ENCODE peak calls at places on chromosomes 6 and 20, in seven cellular contexts. U, X, V, O, T, P and E are unnamed samples.

GRCh38 chr20:9311132-9311531 is 203.3 kb upstream of the LAMP5 start:
- DNase-seq in U (no peak), X (no peak), T (no peak), O (peak), P (peak), V (no peak), E (no peak)

GRCh38 chr6:54481096-54481495 is 172.9 kb downstream of the TINAG start:
- DNase-seq in T (no peak), V (no peak), X (no peak), U (no peak), P (no peak), O (peak), E (no peak)

GRCh38 chr6:53066059-53066406 is 829 bp downstream of the FBXO9 start:
- DNase-seq in P (peak), U (peak), V (peak), O (peak), X (no peak), T (peak), E (peak)

GRCh38 chr20:53750827-53751393 is 157.3 kb upstream of the ZNF217 start:
- DNase-seq in V (no peak), O (peak), X (no peak), P (peak), U (peak), T (no peak), E (peak)

GRCh38 chr6:159720708-159721107 is 6.6 kb upstream of the WTAP start:
- DNase-seq in P (no peak), O (peak), V (peak), T (no peak), U (no peak), X (no peak), E (no peak)

GRCh38 chr20:49594143-49594928 is 26.4 kb upstream of the PTGIS start:
- DNase-seq in P (peak), V (peak), T (no peak), O (peak), X (no peak), U (peak), E (no peak)

GRCh38 chr6:2853766-2854393 is 12.2 kb upstream of the SERPINB1 start:
- DNase-seq in P (peak), X (peak), O (peak), U (no peak), T (no peak), V (peak), E (no peak)

GRCh38 chr6:116461563-116462507 is 660 bp downstream of the CALHM6 start:
- DNase-seq in U (peak), P (peak), O (peak), X (no peak), V (no peak), T (peak), E (peak)

GRCh38 chr6:168908887-168909286 is 344.8 kb downstream of the THBS2 start:
- DNase-seq in P (peak), O (peak), V (no peak), X (no peak), U (no peak), T (no peak), E (no peak)

GRCh38 chr6:134195164-134195906 is 122.6 kb downstream of the SGK1 start:
- DNase-seq in T (no peak), O (peak), X (no peak), V (no peak), P (peak), U (no peak), E (no peak)

GRCh38 chr6:105886812-105887513 is 199.2 kb upstream of the PRDM1 start:
- DNase-seq in X (no peak), V (no peak), T (no peak), O (no peak), U (no peak), P (no peak), E (no peak)

GRCh38 chr6:24721461-24722215 is 2.7 kb upstream of the C6orf62 start:
- DNase-seq in O (no peak), T (no peak), P (peak), V (peak), U (no peak), X (no peak), E (no peak)

GRCh38 chr6:4180653-4181255 is 45.4 kb upstream of the ECI2 start:
- DNase-seq in X (no peak), V (no peak), O (peak), T (no peak), U (no peak), P (peak), E (no peak)

GRCh38 chr6:132972971-132973370 is 158.6 kb downstream of the RPS12 start:
- DNase-seq in X (no peak), O (no peak), V (no peak), T (peak), P (no peak), U (no peak), E (no peak)

GRCh38 chr6:154488802-154489437 is 21.6 kb downstream of the CNKSR3 start:
- DNase-seq in P (peak), X (no peak), U (no peak), O (peak), T (no peak), V (no peak), E (no peak)

GRCh38 chr6:106257195-106257594 is 68.4 kb downstream of the ATG5 start:
- DNase-seq in V (no peak), P (peak), X (no peak), T (no peak), O (no peak), U (no peak), E (no peak)